ENCODE peak calls at places on chromosomes 11 and 22, in four cellular contexts. W, T, V and J are unnamed samples.

GRCh38 chr22:35177811-35178210 is 79.5 kb upstream of the HMGXB4 start:
- DNase-seq in W (no peak), T (no peak), V (no peak), J (no peak)

GRCh38 chr11:44978961-44979331 is 28.3 kb upstream of the TP53I11 start:
- DNase-seq in W (no peak), T (no peak), V (no peak), J (no peak)

GRCh38 chr11:10505278-10506012 is 35.5 kb downstream of the RNF141 start:
- DNase-seq in W (no peak), T (no peak), V (no peak), J (no peak)

GRCh38 chr11:71241721-71242259 is 10.6 kb downstream of the SHANK2 start:
- DNase-seq in W (no peak), T (no peak), V (no peak), J (peak)

GRCh38 chr11:103830205-103830604 is 206.2 kb upstream of the DDI1 start:
- DNase-seq in W (no peak), T (no peak), V (no peak), J (no peak)

GRCh38 chr11:126599498-126599897 is 244.0 kb downstream of the ST3GAL4 start:
- DNase-seq in W (no peak), T (no peak), V (no peak), J (no peak)

GRCh38 chr22:30224161-30224857 is 22.2 kb downstream of the LIF start:
- DNase-seq in W (no peak), T (no peak), V (no peak), J (no peak)

GRCh38 chr11:116696381-116696941 is 76.3 kb downstream of the BUD13 start:
- DNase-seq in W (no peak), T (no peak), V (no peak), J (no peak)

GRCh38 chr11:69075421-69076128 is 26.8 kb downstream of the TPCN2 start:
- DNase-seq in W (peak), T (peak), V (no peak), J (no peak)

GRCh38 chr11:44767421-44767820 is 40.7 kb downstream of the TSPAN18 start:
- DNase-seq in W (no peak), T (peak), V (no peak), J (no peak)

GRCh38 chr11:1565904-1566247 is 6.2 kb downstream of the DUSP8 start:
- DNase-seq in W (no peak), T (no peak), V (no peak), J (no peak)

GRCh38 chr22:43014062-43014875 is 680 bp downstream of the PACSIN2 start:
- DNase-seq in W (no peak), T (no peak), V (peak), J (no peak)

GRCh38 chr22:24834845-24835570 is 29.0 kb downstream of the SGSM1 start:
- DNase-seq in W (no peak), T (peak), V (no peak), J (no peak)

GRCh38 chr11:19889531-19889930 is 176.9 kb downstream of the NAV2 start:
- DNase-seq in W (no peak), T (peak), V (no peak), J (no peak)

GRCh38 chr11:105144887-105145286 is 5.3 kb upstream of the CARD18 start:
- DNase-seq in W (no peak), T (peak), V (no peak), J (no peak)

GRCh38 chr11:129283141-129283540 is 91.0 kb upstream of the ARHGAP32 start:
- DNase-seq in W (no peak), T (no peak), V (no peak), J (no peak)

GRCh38 chr11:115499241-115499799 is 4.9 kb downstream of the CADM1 start:
- DNase-seq in W (no peak), T (no peak), V (no peak), J (no peak)

GRCh38 chr22:29301716-29302401 is 4.6 kb upstream of the GAS2L1 start:
- DNase-seq in W (no peak), T (no peak), V (no peak), J (no peak)

GRCh38 chr22:26579331-26579886 is 10.5 kb downstream of the TPST2 start:
- DNase-seq in W (no peak), T (no peak), V (peak), J (no peak)

GRCh38 chr11:206002-206384 is 1.2 kb downstream of the BET1L start:
- DNase-seq in W (no peak), T (no peak), V (peak), J (no peak)

GRCh38 chr11:9796276-9796675 is 132.4 kb downstream of the SWAP70 start:
- DNase-seq in W (no peak), T (no peak), V (no peak), J (no peak)

GRCh38 chr22:26634189-26634588 is 12.4 kb downstream of the CRYBA4 start:
- DNase-seq in W (no peak), T (no peak), V (no peak), J (no peak)

GRCh38 chr22:30210235-30210831 is 36.2 kb downstream of the LIF start:
- DNase-seq in W (no peak), T (peak), V (peak), J (peak)

GRCh38 chr11:130738618-130739017 is 177.7 kb downstream of the SNX19 start:
- DNase-seq in W (no peak), T (peak), V (no peak), J (no peak)

GRCh38 chr11:42345933-42346332 is 886.5 kb upstream of the LRRC4C start:
- DNase-seq in W (no peak), T (no peak), V (no peak), J (no peak)

GRCh38 chr11:118913411-118914125 is 12.2 kb downstream of the BCL9L start:
- DNase-seq in W (no peak), T (no peak), V (no peak), J (no peak)

GRCh38 chr22:50683086-50683993 is 10.7 kb downstream of the SHANK3 start:
- DNase-seq in W (no peak), T (no peak), V (no peak), J (no peak)

GRCh38 chr22:32576553-32577255 is 102.1 kb downstream of the FBXO7 start:
- DNase-seq in W (no peak), T (no peak), V (no peak), J (no peak)

GRCh38 chr11:4092031-4092430 is 2.6 kb upstream of the RRM1 start:
- DNase-seq in W (no peak), T (no peak), V (no peak), J (no peak)

GRCh38 chr11:124656759-124657627 is 16.5 kb downstream of the SIAE start:
- DNase-seq in W (no peak), T (peak), V (no peak), J (no peak)

GRCh38 chr11:123654566-123655081 is at the start of gene SCN3B:
- DNase-seq in W (no peak), T (peak), V (peak), J (peak)

GRCh38 chr11:17371614-17372013 is 16.8 kb downstream of the KCNJ11 start:
- DNase-seq in W (no peak), T (peak), V (no peak), J (no peak)

GRCh38 chr11:9138133-9138453 is 46.7 kb upstream of the SCUBE2 start:
- DNase-seq in W (no peak), T (no peak), V (no peak), J (no peak)

GRCh38 chr11:16184588-16184987 is 171.8 kb downstream of the SOX6 start:
- DNase-seq in W (no peak), T (peak), V (no peak), J (no peak)

GRCh38 chr11:131544591-131544990 is 174.2 kb downstream of the NTM start:
- DNase-seq in W (no peak), T (no peak), V (no peak), J (no peak)

GRCh38 chr11:9797300-9797699 is 133.4 kb downstream of the SWAP70 start:
- DNase-seq in W (no peak), T (no peak), V (no peak), J (no peak)